ENCODE peak calls at places on chromosome 4, in eight cellular contexts. R, P, I, T, W, K, B and U are unnamed samples.

GRCh38 chr4:167282171-167282864 is 48.0 kb upstream of the SPOCK3 start:
- DNase-seq in W (no peak), R (no peak), B (no peak), P (no peak), T (no peak), I (no peak), K (no peak), U (no peak)

GRCh38 chr4:37603070-37603468 is 83.1 kb downstream of the RELL1 start:
- DNase-seq in K (peak; percentile 89), I (peak; percentile 85), R (peak; percentile 90), P (peak; percentile 84), T (peak; percentile 71), W (peak; percentile 88), B (peak; percentile 82), U (peak; percentile 59)

GRCh38 chr4:52660643-52661042 is 1.5 kb upstream of the USP46 start:
- DNase-seq in W (no peak), K (no peak), P (no peak), R (no peak), I (no peak), T (no peak), B (no peak), U (no peak)

GRCh38 chr4:137674066-137674465 is 141.8 kb upstream of the PCDH18 start:
- DNase-seq in K (no peak), W (no peak), R (no peak), P (no peak), I (no peak), T (peak; percentile 80), B (no peak), U (no peak)

GRCh38 chr4:173264245-173264959 is 69.8 kb downstream of the HMGB2 start:
- DNase-seq in R (no peak), P (no peak), I (peak; percentile 36), W (peak; percentile 69), B (peak; percentile 25), T (peak; percentile 16), K (no peak), U (no peak)

GRCh38 chr4:135833529-135833928 is 1631.9 kb upstream of the PABPC4L start:
- DNase-seq in P (no peak), W (no peak), I (no peak), R (no peak), B (no peak), K (no peak), T (no peak), U (no peak)

GRCh38 chr4:38194202-38194601 is 234.0 kb downstream of the PTTG2 start:
- DNase-seq in B (no peak), T (no peak), R (no peak), I (no peak), W (no peak), P (no peak), K (no peak), U (no peak)

GRCh38 chr4:106810122-106810521 is 226.0 kb downstream of the DKK2 start:
- DNase-seq in T (no peak), B (no peak), I (no peak), W (no peak), R (no peak), K (no peak), P (no peak), U (no peak)

GRCh38 chr4:8586671-8587468 is 5.7 kb upstream of the CPZ start:
- DNase-seq in T (no peak), I (no peak), W (peak; percentile 48), K (peak; percentile 46), B (no peak), P (no peak), R (peak; percentile 41), U (no peak)

GRCh38 chr4:41935652-41936021 is 408 bp downstream of the TMEM33 start:
- DNase-seq in K (no peak), T (peak; percentile 70), W (no peak), P (no peak), R (no peak), B (no peak), I (no peak), U (no peak)

GRCh38 chr4:95288552-95288951 is 260.2 kb downstream of the UNC5C start:
- DNase-seq in T (no peak), P (no peak), K (no peak), B (no peak), W (no peak), I (no peak), R (no peak), U (no peak)

GRCh38 chr4:42048394-42048793 is 58.1 kb downstream of the SLC30A9 start:
- DNase-seq in P (no peak), I (no peak), R (no peak), B (no peak), W (no peak), K (no peak), T (peak; percentile 74), U (no peak)

GRCh38 chr4:80279751-80280150 is 13.3 kb downstream of the FGF5 start:
- DNase-seq in T (no peak), I (no peak), K (no peak), R (no peak), W (no peak), P (no peak), B (no peak), U (no peak)

GRCh38 chr4:140755811-140756291 is 334 bp downstream of the TBC1D9 start:
- DNase-seq in T (peak; percentile 77), K (peak; percentile 72), P (peak; percentile 48), R (peak; percentile 70), B (peak; percentile 50), I (peak; percentile 81), W (peak; percentile 74), U (no peak)

GRCh38 chr4:7624361-7624760 is 189.6 kb upstream of the PSAPL1 start:
- DNase-seq in K (no peak), I (no peak), R (no peak), T (peak; percentile 46), W (no peak), P (no peak), B (no peak), U (no peak)

GRCh38 chr4:151432654-151433053 is 23.7 kb downstream of the FHIP1A start:
- DNase-seq in P (no peak), R (no peak), B (no peak), W (no peak), I (no peak), T (no peak), K (no peak), U (no peak)

GRCh38 chr4:151437505-151437904 is 28.5 kb downstream of the FHIP1A start:
- DNase-seq in P (no peak), B (no peak), T (no peak), W (no peak), K (no peak), I (no peak), R (no peak), U (no peak)

GRCh38 chr4:151436093-151436518 is 27.1 kb downstream of the FHIP1A start:
- DNase-seq in R (no peak), B (no peak), T (no peak), K (no peak), I (no peak), W (no peak), P (no peak), U (no peak)

GRCh38 chr4:151431728-151432127 is 22.8 kb downstream of the FHIP1A start:
- DNase-seq in K (no peak), B (no peak), P (no peak), R (no peak), W (no peak), I (no peak), T (no peak), U (no peak)

GRCh38 chr4:151434183-151434860 is 25.3 kb downstream of the FHIP1A start:
- DNase-seq in K (no peak), B (no peak), I (no peak), P (no peak), T (peak; percentile 65), W (no peak), R (no peak), U (no peak)
- H3K27ac ChIP-seq in K (no peak overlapping the region), B (peak overlapping the region; percentile 73), I (peak overlapping the region; percentile 50), P (no peak overlapping the region), T (peak overlapping the region; percentile 11), W (no peak overlapping the region), R (no peak overlapping the region), U (no peak overlapping the region)

GRCh38 chr4:152682143-152682542 is 2.3 kb upstream of the TMEM154 start:
- DNase-seq in P (no peak), B (no peak), R (no peak), I (no peak), T (no peak), K (no peak), W (no peak), U (no peak)

GRCh38 chr4:152680988-152681731 is 1.4 kb upstream of the TMEM154 start:
- DNase-seq in P (no peak), T (peak; percentile 83), W (no peak), K (no peak), B (no peak), I (no peak), R (no peak), U (no peak)

GRCh38 chr4:152678841-152679240 is 956 bp downstream of the TMEM154 start:
- DNase-seq in T (peak; percentile 15), P (no peak), K (no peak), R (no peak), I (no peak), W (no peak), B (no peak), U (no peak)

GRCh38 chr4:152676052-152676854 is 3.5 kb downstream of the TMEM154 start:
- DNase-seq in B (no peak), R (no peak), W (no peak), T (no peak), K (no peak), I (no peak), P (no peak), U (no peak)

GRCh38 chr4:152679414-152680281 is at the start of gene TMEM154:
- DNase-seq in I (peak; percentile 78), B (peak; percentile 39), W (peak; percentile 72), K (peak; percentile 66), P (peak; percentile 71), T (peak; percentile 87), R (peak; percentile 70), U (peak; percentile 49)
- H3K27ac ChIP-seq in I (peak within 1 kb of the TSS; percentile 28), B (no peak within 1 kb of the TSS), W (no peak within 1 kb of the TSS), K (no peak within 1 kb of the TSS), P (no peak within 1 kb of the TSS), T (peak within 1 kb of the TSS; percentile 49), R (peak within 1 kb of the TSS; percentile 85), U (peak within 1 kb of the TSS; percentile 71)

DNA sequence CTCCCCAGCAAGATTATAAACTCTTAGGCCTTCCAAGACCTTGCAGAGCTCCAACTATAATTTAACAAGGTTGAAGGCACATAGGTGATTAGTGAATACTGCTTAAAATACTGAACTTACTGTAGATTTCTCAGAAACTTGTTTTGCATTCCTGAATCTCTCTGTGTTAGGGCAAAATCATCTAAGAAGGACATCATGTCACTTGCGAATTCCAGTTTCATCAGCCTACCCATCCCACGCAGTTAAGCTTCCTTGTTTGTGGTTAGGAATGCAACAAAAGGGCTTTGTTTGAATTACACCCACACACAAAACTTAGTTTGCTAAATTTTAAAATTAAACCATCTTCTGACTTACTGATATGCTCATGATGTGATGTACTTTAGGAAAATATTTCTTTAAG is 174.0 kb downstream of the SOWAHB start:
- DNase-seq in I (no peak), W (no peak), T (peak; percentile 91), P (no peak), R (no peak), K (no peak), B (no peak), U (no peak)
- H3K27ac ChIP-seq in I (peak overlapping the region; percentile 47), W (no peak overlapping the region), T (peak overlapping the region; percentile 86), P (no peak overlapping the region), R (peak overlapping the region; percentile 9), K (no peak overlapping the region), B (no peak overlapping the region), U (no peak overlapping the region)

DNA sequence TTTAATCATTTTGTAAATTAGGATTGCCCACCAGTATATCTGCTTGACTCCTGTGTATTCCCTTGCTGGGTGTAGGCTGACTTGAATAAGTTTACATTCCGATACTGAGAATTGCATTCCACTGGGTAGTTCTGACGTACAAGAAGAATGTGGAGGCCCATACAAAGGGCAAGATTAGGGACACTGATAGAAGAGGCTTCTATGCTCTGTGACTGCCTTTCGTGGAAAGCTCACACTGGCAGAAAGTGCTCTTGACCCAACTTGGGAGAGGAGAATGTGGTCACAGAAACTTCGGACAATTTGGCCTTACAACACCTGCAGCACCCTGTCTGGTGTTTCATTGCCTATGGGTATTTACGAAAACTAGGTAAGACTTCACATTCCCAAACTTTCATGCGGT is 126.3 kb downstream of the RAPGEF2 start:
- DNase-seq in I (no peak), K (no peak), T (peak; percentile 54), R (no peak), W (no peak), P (no peak), B (no peak), U (no peak)
- H3K27ac ChIP-seq in I (no peak overlapping the region), K (peak overlapping the region; percentile 44), T (peak overlapping the region; percentile 54), R (no peak overlapping the region), W (peak overlapping the region; percentile 32), P (peak overlapping the region; percentile 58), B (peak overlapping the region; percentile 84), U (no peak overlapping the region)